ENCODE peak calls at places on chromosomes 5 and 9, in eight cellular contexts. One of them, this sample, is unnamed.

GRCh38 chr5:41284938-41285337 is 71.6 kb upstream of the C6 start:
- DNase-seq in choroid plexus epithelial cell: no peak
- DNase-seq in brain microvascular endothelial cell: no peak
- DNase-seq in mucosa of descending colon: no peak
- DNase-seq in AG10803: no peak
- DNase-seq in psoas muscle: no peak
- DNase-seq in hepatocyte: no peak
- DNase-seq in A549: no peak
- DNase-seq in this sample: no peak

GRCh38 chr5:97534166-97534565 is 351.1 kb upstream of the RIOK2 start:
- DNase-seq in mucosa of descending colon: no peak
- DNase-seq in choroid plexus epithelial cell: peak
- DNase-seq in AG10803: peak
- DNase-seq in A549: peak
- DNase-seq in hepatocyte: peak
- DNase-seq in brain microvascular endothelial cell: peak
- DNase-seq in psoas muscle: no peak
- DNase-seq in this sample: peak

GRCh38 chr5:35979694-35980093 is 11.5 kb downstream of the UGT3A1 start:
- DNase-seq in brain microvascular endothelial cell: no peak
- DNase-seq in hepatocyte: no peak
- DNase-seq in psoas muscle: no peak
- DNase-seq in mucosa of descending colon: no peak
- DNase-seq in A549: no peak
- DNase-seq in AG10803: no peak
- DNase-seq in choroid plexus epithelial cell: no peak
- DNase-seq in this sample: no peak

GRCh38 chr5:76716456-76717157 is 681 bp downstream of the F2R start:
- DNase-seq in choroid plexus epithelial cell: no peak
- DNase-seq in brain microvascular endothelial cell: peak
- DNase-seq in hepatocyte: peak
- DNase-seq in A549: peak
- DNase-seq in mucosa of descending colon: no peak
- DNase-seq in psoas muscle: no peak
- DNase-seq in AG10803: no peak
- DNase-seq in this sample: peak

GRCh38 chr5:137605377-137605776 is 106.3 kb upstream of the SPOCK1 start:
- DNase-seq in brain microvascular endothelial cell: no peak
- DNase-seq in hepatocyte: no peak
- DNase-seq in A549: no peak
- DNase-seq in psoas muscle: no peak
- DNase-seq in AG10803: peak
- DNase-seq in choroid plexus epithelial cell: peak
- DNase-seq in mucosa of descending colon: no peak
- DNase-seq in this sample: peak

GRCh38 chr5:149486726-149487635 is 64.3 kb downstream of the CSNK1A1 start:
- DNase-seq in brain microvascular endothelial cell: peak
- DNase-seq in AG10803: peak
- DNase-seq in mucosa of descending colon: no peak
- DNase-seq in psoas muscle: no peak
- DNase-seq in choroid plexus epithelial cell: peak
- DNase-seq in A549: no peak
- DNase-seq in hepatocyte: no peak
- DNase-seq in this sample: peak

GRCh38 chr5:34715711-34716110 is 59.6 kb downstream of the RAI14 start:
- DNase-seq in mucosa of descending colon: no peak
- DNase-seq in AG10803: peak
- DNase-seq in hepatocyte: no peak
- DNase-seq in choroid plexus epithelial cell: peak
- DNase-seq in psoas muscle: no peak
- DNase-seq in brain microvascular endothelial cell: no peak
- DNase-seq in A549: no peak
- DNase-seq in this sample: peak

GRCh38 chr5:35758151-35758724 is 98.5 kb upstream of the IL7R start:
- DNase-seq in mucosa of descending colon: no peak
- DNase-seq in A549: no peak
- DNase-seq in brain microvascular endothelial cell: no peak
- DNase-seq in AG10803: no peak
- DNase-seq in hepatocyte: no peak
- DNase-seq in psoas muscle: no peak
- DNase-seq in choroid plexus epithelial cell: no peak
- DNase-seq in this sample: no peak

GRCh38 chr9:70600479-70600878 is 186.0 kb upstream of the KLF9 start:
- DNase-seq in brain microvascular endothelial cell: peak
- DNase-seq in mucosa of descending colon: no peak
- DNase-seq in hepatocyte: peak
- DNase-seq in A549: no peak
- DNase-seq in psoas muscle: no peak
- DNase-seq in AG10803: peak
- DNase-seq in choroid plexus epithelial cell: peak
- DNase-seq in this sample: peak

GRCh38 chr5:111781200-111781599 is 24.2 kb upstream of the NREP start:
- DNase-seq in AG10803: peak
- DNase-seq in brain microvascular endothelial cell: peak
- DNase-seq in hepatocyte: no peak
- DNase-seq in choroid plexus epithelial cell: peak
- DNase-seq in mucosa of descending colon: no peak
- DNase-seq in psoas muscle: peak
- DNase-seq in A549: no peak
- DNase-seq in this sample: peak

GRCh38 chr5:36244076-36244475 is 2.4 kb upstream of the NADK2 start:
- DNase-seq in mucosa of descending colon: no peak
- DNase-seq in choroid plexus epithelial cell: no peak
- DNase-seq in hepatocyte: no peak
- DNase-seq in psoas muscle: no peak
- DNase-seq in A549: no peak
- DNase-seq in AG10803: no peak
- DNase-seq in brain microvascular endothelial cell: no peak
- DNase-seq in this sample: no peak

GRCh38 chr5:119136666-119137318 is 65.9 kb downstream of the DMXL1 start:
- DNase-seq in hepatocyte: no peak
- DNase-seq in A549: no peak
- DNase-seq in brain microvascular endothelial cell: no peak
- DNase-seq in mucosa of descending colon: no peak
- DNase-seq in choroid plexus epithelial cell: no peak
- DNase-seq in psoas muscle: no peak
- DNase-seq in AG10803: no peak
- DNase-seq in this sample: no peak
- H3K4me3 ChIP-seq in hepatocyte: no peak
- H3K4me3 ChIP-seq in A549: no peak
- H3K4me3 ChIP-seq in brain microvascular endothelial cell: no peak
- H3K4me3 ChIP-seq in mucosa of descending colon: no peak
- H3K4me3 ChIP-seq in choroid plexus epithelial cell: no peak
- H3K4me3 ChIP-seq in psoas muscle: no peak
- H3K4me3 ChIP-seq in AG10803: no peak
- H3K4me3 ChIP-seq in this sample: no peak

DNA sequence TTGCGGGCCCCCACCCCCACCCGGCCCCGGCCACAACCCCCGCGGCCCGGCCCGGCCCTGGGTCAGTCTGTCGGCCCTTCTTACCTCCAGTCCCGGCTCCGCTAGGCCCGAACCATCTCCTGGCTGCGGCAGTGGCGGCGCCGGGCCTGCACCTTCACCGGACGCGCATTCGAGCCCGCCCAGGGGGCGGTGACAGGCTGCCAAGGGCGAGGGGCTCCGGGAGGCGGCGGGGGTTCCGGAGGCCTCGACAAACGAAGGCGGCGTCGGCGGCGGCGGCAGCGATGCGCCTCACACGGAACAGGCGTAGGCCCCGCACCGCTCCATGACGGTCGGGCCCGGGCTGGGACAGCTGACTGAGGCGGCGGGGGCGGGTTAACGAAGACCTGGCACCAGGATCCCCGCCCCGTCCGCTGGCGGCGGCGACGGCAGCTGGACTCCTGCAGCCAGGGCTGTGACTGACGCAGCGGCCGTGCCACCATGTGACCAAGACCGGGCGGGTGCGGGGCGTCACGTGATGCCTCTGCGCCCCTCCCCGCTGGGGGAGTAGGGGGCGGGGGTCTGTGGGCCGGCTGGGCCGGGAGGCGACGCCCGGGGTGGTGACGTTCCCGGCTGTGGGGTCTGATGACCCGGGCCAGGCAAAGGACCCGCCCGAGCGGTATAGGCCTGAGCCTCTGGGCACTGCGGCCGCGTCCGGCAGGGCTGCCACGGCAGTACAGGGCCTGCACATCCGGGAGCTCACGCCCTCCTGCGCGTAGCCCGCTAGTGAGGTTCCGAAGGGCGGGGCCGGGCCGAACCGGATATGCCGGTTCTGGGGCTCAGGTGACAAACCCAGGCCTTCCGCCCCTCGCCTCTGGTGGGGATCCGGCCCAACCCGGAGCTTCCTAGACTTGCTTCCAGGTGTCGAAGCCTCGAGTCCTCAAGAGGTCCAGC is at the start of gene AFF4:
- DNase-seq in choroid plexus epithelial cell: peak
- DNase-seq in psoas muscle: peak
- DNase-seq in A549: peak
- DNase-seq in mucosa of descending colon: peak
- DNase-seq in brain microvascular endothelial cell: peak
- DNase-seq in AG10803: peak
- DNase-seq in hepatocyte: peak
- DNase-seq in this sample: peak
- TF ChIP-seq CTCF in choroid plexus epithelial cell: no peak
- TF ChIP-seq CTCF in psoas muscle: no peak
- TF ChIP-seq CTCF in A549: no peak
- TF ChIP-seq CTCF in mucosa of descending colon: peak
- TF ChIP-seq CTCF in brain microvascular endothelial cell: no peak
- TF ChIP-seq CTCF in AG10803: no peak
- TF ChIP-seq CTCF in hepatocyte: no peak
- TF ChIP-seq CTCF in this sample: no peak

GRCh38 chr9:37119360-37119759 is 1.0 kb upstream of the ZCCHC7 start:
- DNase-seq in AG10803: no peak
- DNase-seq in choroid plexus epithelial cell: no peak
- DNase-seq in brain microvascular endothelial cell: no peak
- DNase-seq in mucosa of descending colon: no peak
- DNase-seq in psoas muscle: no peak
- DNase-seq in hepatocyte: no peak
- DNase-seq in A549: no peak
- DNase-seq in this sample: no peak
- H3K4me3 ChIP-seq in AG10803: no peak
- H3K4me3 ChIP-seq in choroid plexus epithelial cell: peak
- H3K4me3 ChIP-seq in brain microvascular endothelial cell: no peak
- H3K4me3 ChIP-seq in mucosa of descending colon: no peak
- H3K4me3 ChIP-seq in psoas muscle: peak
- H3K4me3 ChIP-seq in hepatocyte: peak
- H3K4me3 ChIP-seq in A549: no peak
- H3K4me3 ChIP-seq in this sample: no peak

GRCh38 chr5:42974546-42974945 is 65.6 kb downstream of the ANXA2R start:
- DNase-seq in mucosa of descending colon: no peak
- DNase-seq in hepatocyte: no peak
- DNase-seq in A549: no peak
- DNase-seq in psoas muscle: no peak
- DNase-seq in choroid plexus epithelial cell: no peak
- DNase-seq in brain microvascular endothelial cell: peak
- DNase-seq in AG10803: peak
- DNase-seq in this sample: no peak

GRCh38 chr5:42965934-42966333 is 74.2 kb downstream of the ANXA2R start:
- DNase-seq in AG10803: no peak
- DNase-seq in mucosa of descending colon: no peak
- DNase-seq in choroid plexus epithelial cell: no peak
- DNase-seq in A549: no peak
- DNase-seq in brain microvascular endothelial cell: no peak
- DNase-seq in hepatocyte: no peak
- DNase-seq in psoas muscle: no peak
- DNase-seq in this sample: no peak

GRCh38 chr5:42970636-42971559 is 69.2 kb downstream of the ANXA2R start:
- DNase-seq in AG10803: no peak
- DNase-seq in A549: peak
- DNase-seq in psoas muscle: no peak
- DNase-seq in brain microvascular endothelial cell: no peak
- DNase-seq in choroid plexus epithelial cell: no peak
- DNase-seq in mucosa of descending colon: no peak
- DNase-seq in hepatocyte: no peak
- DNase-seq in this sample: no peak
- TF ChIP-seq CTCF in AG10803: no peak
- TF ChIP-seq CTCF in A549: peak
- TF ChIP-seq CTCF in psoas muscle: peak
- TF ChIP-seq CTCF in brain microvascular endothelial cell: peak
- TF ChIP-seq CTCF in choroid plexus epithelial cell: peak
- TF ChIP-seq CTCF in mucosa of descending colon: no peak
- TF ChIP-seq CTCF in hepatocyte: no peak
- TF ChIP-seq CTCF in this sample: peak

GRCh38 chr5:81751009-81751835 is at the start of gene SSBP2:
- DNase-seq in AG10803: peak
- DNase-seq in A549: peak
- DNase-seq in hepatocyte: peak
- DNase-seq in psoas muscle: peak
- DNase-seq in mucosa of descending colon: peak
- DNase-seq in choroid plexus epithelial cell: peak
- DNase-seq in brain microvascular endothelial cell: peak
- DNase-seq in this sample: peak

GRCh38 chr5:81753429-81753828 is 2.5 kb upstream of the SSBP2 start:
- DNase-seq in AG10803: no peak
- DNase-seq in A549: no peak
- DNase-seq in choroid plexus epithelial cell: no peak
- DNase-seq in hepatocyte: no peak
- DNase-seq in mucosa of descending colon: no peak
- DNase-seq in psoas muscle: no peak
- DNase-seq in brain microvascular endothelial cell: no peak
- DNase-seq in this sample: no peak

GRCh38 chr5:81750308-81751008 is 439 bp downstream of the SSBP2 start:
- DNase-seq in hepatocyte: peak
- DNase-seq in AG10803: no peak
- DNase-seq in psoas muscle: no peak
- DNase-seq in A549: no peak
- DNase-seq in brain microvascular endothelial cell: no peak
- DNase-seq in choroid plexus epithelial cell: no peak
- DNase-seq in mucosa of descending colon: no peak
- DNase-seq in this sample: no peak

GRCh38 chr5:81752644-81752963 is 1.7 kb upstream of the SSBP2 start:
- DNase-seq in psoas muscle: no peak
- DNase-seq in A549: no peak
- DNase-seq in hepatocyte: no peak
- DNase-seq in AG10803: no peak
- DNase-seq in mucosa of descending colon: no peak
- DNase-seq in brain microvascular endothelial cell: no peak
- DNase-seq in choroid plexus epithelial cell: no peak
- DNase-seq in this sample: no peak

DNA sequence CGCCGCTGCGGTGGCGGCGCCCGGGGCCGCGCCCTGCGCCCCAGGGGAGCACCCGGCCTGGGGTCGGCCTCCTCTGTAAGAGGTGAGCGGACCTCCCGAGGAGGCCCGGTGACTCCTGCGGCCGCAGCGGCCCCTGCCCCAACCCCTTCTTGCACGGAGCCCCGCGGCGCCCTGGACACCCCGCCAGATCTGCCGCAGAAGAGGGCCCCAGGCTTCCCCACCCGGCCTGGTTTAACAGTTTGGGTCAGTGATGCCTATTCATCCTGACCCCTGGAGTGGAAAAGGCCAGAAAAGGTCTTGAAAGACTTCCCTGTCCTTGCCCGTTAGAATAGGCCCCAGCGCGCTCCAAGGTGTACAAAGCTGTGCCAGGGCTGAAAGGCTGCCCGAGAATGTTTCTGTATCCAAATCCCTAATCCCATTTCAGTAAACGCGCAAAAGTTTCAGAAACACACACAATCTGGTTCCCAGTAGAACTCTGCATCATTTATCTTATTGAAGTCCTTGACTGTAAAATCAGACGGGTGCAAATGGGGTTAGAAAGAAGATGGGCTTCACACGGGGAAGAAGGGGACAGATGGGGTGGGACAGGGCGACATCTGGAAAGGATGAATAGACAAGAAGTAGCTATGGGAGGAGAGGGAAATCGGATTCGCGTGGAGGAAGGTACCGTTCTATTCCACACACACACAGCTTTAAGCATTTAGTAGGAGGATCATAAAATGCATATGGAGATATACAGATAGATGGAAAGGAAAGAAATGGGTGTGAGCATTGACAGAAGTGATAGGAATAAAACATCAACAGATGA is 1.1 kb upstream of the SSBP2 start:
- DNase-seq in psoas muscle: no peak
- DNase-seq in AG10803: peak
- DNase-seq in choroid plexus epithelial cell: peak
- DNase-seq in A549: no peak
- DNase-seq in brain microvascular endothelial cell: no peak
- DNase-seq in mucosa of descending colon: no peak
- DNase-seq in hepatocyte: no peak
- DNase-seq in this sample: no peak
- H3K4me3 ChIP-seq in psoas muscle: peak
- H3K4me3 ChIP-seq in AG10803: peak
- H3K4me3 ChIP-seq in choroid plexus epithelial cell: peak
- H3K4me3 ChIP-seq in A549: peak
- H3K4me3 ChIP-seq in brain microvascular endothelial cell: peak
- H3K4me3 ChIP-seq in mucosa of descending colon: peak
- H3K4me3 ChIP-seq in hepatocyte: peak
- H3K4me3 ChIP-seq in this sample: peak